ENCODE peak calls at places on chromosomes 16 and 17, in eight cellular contexts. One of them, this sample, is unnamed. For H3K9me3, the result is how much of the 10 kb centered on the place peaks cover.

GRCh38 chr16:55056585-55057520 is 126.2 kb downstream of the IRX5 start:
- DNase-seq in neuronal stem cell: peak
- DNase-seq in upper lobe of right lung: peak
- DNase-seq in psoas muscle: no peak
- DNase-seq in MG63: peak
- DNase-seq in OCI-LY7: no peak
- DNase-seq in uterus: no peak
- DNase-seq in transverse colon: no peak
- DNase-seq in this sample: no peak

GRCh38 chr17:77795685-77796084 is 162.8 kb upstream of the TNRC6C start:
- DNase-seq in neuronal stem cell: no peak
- DNase-seq in upper lobe of right lung: no peak
- DNase-seq in psoas muscle: no peak
- DNase-seq in MG63: no peak
- DNase-seq in OCI-LY7: no peak
- DNase-seq in uterus: no peak
- DNase-seq in transverse colon: no peak
- DNase-seq in this sample: no peak

GRCh38 chr17:39223907-39224777 is 1.6 kb downstream of the STAC2 start:
- DNase-seq in neuronal stem cell: no peak
- DNase-seq in upper lobe of right lung: no peak
- DNase-seq in psoas muscle: no peak
- DNase-seq in MG63: no peak
- DNase-seq in OCI-LY7: no peak
- DNase-seq in uterus: no peak
- DNase-seq in transverse colon: no peak
- DNase-seq in this sample: no peak

GRCh38 chr17:19244357-19244756 is 7.2 kb downstream of the EPN2 start:
- DNase-seq in neuronal stem cell: no peak
- DNase-seq in upper lobe of right lung: no peak
- DNase-seq in psoas muscle: no peak
- DNase-seq in MG63: no peak
- DNase-seq in OCI-LY7: no peak
- DNase-seq in uterus: no peak
- DNase-seq in transverse colon: no peak
- DNase-seq in this sample: no peak

GRCh38 chr16:49594706-49595534 is 221.3 kb downstream of the C16orf78 start:
- DNase-seq in neuronal stem cell: no peak
- DNase-seq in upper lobe of right lung: no peak
- DNase-seq in psoas muscle: no peak
- DNase-seq in MG63: no peak
- DNase-seq in OCI-LY7: no peak
- DNase-seq in uterus: peak
- DNase-seq in transverse colon: no peak
- DNase-seq in this sample: no peak

GRCh38 chr16:84842516-84843148 is 22.8 kb downstream of the CRISPLD2 start:
- DNase-seq in neuronal stem cell: no peak
- DNase-seq in upper lobe of right lung: no peak
- DNase-seq in psoas muscle: peak
- DNase-seq in MG63: no peak
- DNase-seq in OCI-LY7: no peak
- DNase-seq in uterus: no peak
- DNase-seq in transverse colon: no peak
- DNase-seq in this sample: no peak

GRCh38 chr17:36824678-36825091 is 112.6 kb upstream of the LHX1 start:
- DNase-seq in neuronal stem cell: no peak
- DNase-seq in upper lobe of right lung: no peak
- DNase-seq in psoas muscle: no peak
- DNase-seq in MG63: no peak
- DNase-seq in OCI-LY7: no peak
- DNase-seq in uterus: no peak
- DNase-seq in transverse colon: no peak
- DNase-seq in this sample: no peak

GRCh38 chr17:76534831-76535732 is 2.4 kb downstream of the CYGB start:
- DNase-seq in neuronal stem cell: no peak
- DNase-seq in upper lobe of right lung: peak
- DNase-seq in psoas muscle: no peak
- DNase-seq in MG63: no peak
- DNase-seq in OCI-LY7: no peak
- DNase-seq in uterus: no peak
- DNase-seq in transverse colon: no peak
- DNase-seq in this sample: no peak

GRCh38 chr17:77929871-77930436 is 28.5 kb upstream of the TNRC6C start:
- DNase-seq in neuronal stem cell: no peak
- DNase-seq in upper lobe of right lung: no peak
- DNase-seq in psoas muscle: no peak
- DNase-seq in MG63: no peak
- DNase-seq in OCI-LY7: no peak
- DNase-seq in uterus: no peak
- DNase-seq in transverse colon: no peak
- DNase-seq in this sample: no peak

GRCh38 chr17:3678821-3679175 is 10.2 kb downstream of the EMC6 start:
- DNase-seq in neuronal stem cell: no peak
- DNase-seq in upper lobe of right lung: no peak
- DNase-seq in psoas muscle: peak
- DNase-seq in MG63: no peak
- DNase-seq in OCI-LY7: no peak
- DNase-seq in uterus: no peak
- DNase-seq in transverse colon: no peak
- DNase-seq in this sample: no peak

GRCh38 chr17:22233382-22233781 is 541.1 kb downstream of the KCNJ18 start:
- DNase-seq in neuronal stem cell: no peak
- DNase-seq in upper lobe of right lung: no peak
- DNase-seq in psoas muscle: no peak
- DNase-seq in MG63: no peak
- DNase-seq in OCI-LY7: peak
- DNase-seq in uterus: no peak
- DNase-seq in transverse colon: no peak
- DNase-seq in this sample: no peak
- H3K9me3 ChIP-seq in neuronal stem cell: under half
- H3K9me3 ChIP-seq in upper lobe of right lung: under half
- H3K9me3 ChIP-seq in psoas muscle: under half
- H3K9me3 ChIP-seq in MG63: under half
- H3K9me3 ChIP-seq in OCI-LY7: half or more
- H3K9me3 ChIP-seq in uterus: under half
- H3K9me3 ChIP-seq in transverse colon: under half
- H3K9me3 ChIP-seq in this sample: under half

GRCh38 chr17:26807024-26807423 is 486.9 kb upstream of the WSB1 start:
- DNase-seq in neuronal stem cell: no peak
- DNase-seq in upper lobe of right lung: no peak
- DNase-seq in psoas muscle: no peak
- DNase-seq in MG63: no peak
- DNase-seq in OCI-LY7: no peak
- DNase-seq in uterus: no peak
- DNase-seq in transverse colon: no peak
- DNase-seq in this sample: no peak

DNA sequence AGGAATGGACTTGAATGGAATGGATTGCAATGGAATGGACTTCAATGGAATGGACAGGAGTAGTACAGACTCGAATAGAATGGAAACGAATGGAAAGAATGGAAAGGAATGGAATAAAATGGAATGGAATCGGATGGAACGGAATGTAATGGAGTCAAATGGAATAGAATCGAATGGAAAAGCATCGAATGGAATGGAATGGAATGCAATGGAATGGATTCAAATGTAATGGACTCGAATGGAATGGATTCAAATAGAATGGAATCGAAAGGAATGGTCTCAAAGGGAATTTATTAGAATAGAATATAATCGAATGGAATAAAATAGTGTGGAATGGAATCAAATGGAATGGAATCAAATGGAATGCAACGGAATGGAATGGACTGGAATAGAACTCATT is 484.9 kb upstream of the WSB1 start:
- DNase-seq in neuronal stem cell: peak
- DNase-seq in upper lobe of right lung: no peak
- DNase-seq in psoas muscle: no peak
- DNase-seq in MG63: no peak
- DNase-seq in OCI-LY7: no peak
- DNase-seq in uterus: no peak
- DNase-seq in transverse colon: no peak
- DNase-seq in this sample: no peak
- H3K9me3 ChIP-seq in neuronal stem cell: under half
- H3K9me3 ChIP-seq in upper lobe of right lung: under half
- H3K9me3 ChIP-seq in psoas muscle: under half
- H3K9me3 ChIP-seq in MG63: under half
- H3K9me3 ChIP-seq in OCI-LY7: half or more
- H3K9me3 ChIP-seq in uterus: under half
- H3K9me3 ChIP-seq in transverse colon: under half
- H3K9me3 ChIP-seq in this sample: under half

GRCh38 chr17:62163847-62164246 is 98.8 kb upstream of the MED13 start:
- DNase-seq in neuronal stem cell: no peak
- DNase-seq in upper lobe of right lung: no peak
- DNase-seq in psoas muscle: no peak
- DNase-seq in MG63: no peak
- DNase-seq in OCI-LY7: no peak
- DNase-seq in uterus: no peak
- DNase-seq in transverse colon: peak
- DNase-seq in this sample: no peak

GRCh38 chr17:62162898-62163297 is 97.8 kb upstream of the MED13 start:
- DNase-seq in neuronal stem cell: no peak
- DNase-seq in upper lobe of right lung: no peak
- DNase-seq in psoas muscle: no peak
- DNase-seq in MG63: no peak
- DNase-seq in OCI-LY7: no peak
- DNase-seq in uterus: no peak
- DNase-seq in transverse colon: no peak
- DNase-seq in this sample: no peak

GRCh38 chr17:62165378-62165722 is 100.3 kb upstream of the MED13 start:
- DNase-seq in neuronal stem cell: no peak
- DNase-seq in upper lobe of right lung: no peak
- DNase-seq in psoas muscle: no peak
- DNase-seq in MG63: no peak
- DNase-seq in OCI-LY7: no peak
- DNase-seq in uterus: no peak
- DNase-seq in transverse colon: peak
- DNase-seq in this sample: no peak

GRCh38 chr17:62161405-62162148 is 96.5 kb upstream of the MED13 start:
- DNase-seq in neuronal stem cell: no peak
- DNase-seq in upper lobe of right lung: no peak
- DNase-seq in psoas muscle: no peak
- DNase-seq in MG63: no peak
- DNase-seq in OCI-LY7: no peak
- DNase-seq in uterus: no peak
- DNase-seq in transverse colon: no peak
- DNase-seq in this sample: no peak

DNA sequence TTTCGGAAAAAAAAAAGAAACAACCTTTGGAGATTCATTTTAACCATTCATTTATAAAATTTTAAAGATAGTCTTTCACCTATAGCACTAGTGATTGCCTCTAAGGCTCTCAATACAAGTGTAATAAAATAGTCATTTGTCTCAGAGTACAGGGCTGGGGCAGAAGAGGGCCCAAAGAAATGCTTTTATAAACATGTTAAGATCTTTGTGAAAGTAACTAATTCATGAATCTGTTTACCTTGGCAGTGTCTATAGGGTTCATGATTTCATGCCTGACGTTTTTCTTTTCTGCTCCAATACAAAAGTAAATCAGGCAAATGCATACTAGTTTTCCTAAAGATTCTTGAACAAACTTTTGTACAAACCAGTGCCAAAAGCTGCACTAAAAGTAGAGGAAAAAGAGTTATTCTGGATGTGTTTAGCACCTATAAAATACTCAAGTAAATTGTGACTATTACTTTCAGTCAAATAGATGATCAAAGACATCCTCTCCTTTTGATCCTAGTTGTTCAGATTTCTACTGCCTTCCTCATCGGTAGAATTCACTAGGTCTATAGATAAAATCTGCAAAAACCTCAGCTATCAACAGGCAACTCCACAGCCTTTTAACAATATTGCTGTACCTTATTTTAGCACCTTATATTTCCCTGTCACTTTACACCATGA is 99.8 kb upstream of the MED13 start:
- DNase-seq in neuronal stem cell: no peak
- DNase-seq in upper lobe of right lung: no peak
- DNase-seq in psoas muscle: no peak
- DNase-seq in MG63: no peak
- DNase-seq in OCI-LY7: no peak
- DNase-seq in uterus: no peak
- DNase-seq in transverse colon: no peak
- DNase-seq in this sample: no peak
- H3K9me3 ChIP-seq in neuronal stem cell: under half
- H3K9me3 ChIP-seq in upper lobe of right lung: under half
- H3K9me3 ChIP-seq in psoas muscle: under half
- H3K9me3 ChIP-seq in MG63: under half
- H3K9me3 ChIP-seq in OCI-LY7: under half
- H3K9me3 ChIP-seq in uterus: under half
- H3K9me3 ChIP-seq in transverse colon: under half
- H3K9me3 ChIP-seq in this sample: under half

DNA sequence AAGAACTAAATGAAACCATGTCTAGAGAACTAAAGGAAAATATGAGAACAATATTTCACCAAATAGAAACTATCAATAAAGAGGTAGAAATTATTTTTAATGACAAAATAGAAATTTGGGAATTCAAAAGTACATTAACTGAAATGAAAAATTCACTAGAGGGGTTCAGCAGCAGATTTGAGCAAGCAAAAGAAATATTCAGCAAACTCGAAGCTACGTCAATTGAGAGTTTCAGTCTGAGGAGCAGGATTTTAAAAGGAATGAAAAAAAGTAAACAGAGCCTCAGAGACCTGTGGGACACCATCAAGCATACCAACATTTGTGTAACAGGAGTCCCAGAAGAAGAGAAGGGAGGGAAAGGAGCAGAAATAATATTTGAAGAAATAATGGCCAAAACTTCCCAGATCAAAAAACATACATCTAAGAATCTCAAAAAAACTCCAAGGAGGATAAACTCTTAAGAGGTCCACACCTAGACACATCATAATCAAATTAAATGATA is 38.3 kb downstream of the ZFP90 start:
- DNase-seq in neuronal stem cell: no peak
- DNase-seq in upper lobe of right lung: no peak
- DNase-seq in psoas muscle: no peak
- DNase-seq in MG63: no peak
- DNase-seq in OCI-LY7: no peak
- DNase-seq in uterus: no peak
- DNase-seq in transverse colon: no peak
- DNase-seq in this sample: no peak
- H3K9me3 ChIP-seq in neuronal stem cell: under half
- H3K9me3 ChIP-seq in upper lobe of right lung: half or more
- H3K9me3 ChIP-seq in psoas muscle: half or more
- H3K9me3 ChIP-seq in MG63: under half
- H3K9me3 ChIP-seq in OCI-LY7: under half
- H3K9me3 ChIP-seq in uterus: under half
- H3K9me3 ChIP-seq in transverse colon: under half
- H3K9me3 ChIP-seq in this sample: under half

GRCh38 chr16:11405331-11406176 is 60.3 kb downstream of the RMI2 start:
- DNase-seq in neuronal stem cell: no peak
- DNase-seq in upper lobe of right lung: no peak
- DNase-seq in psoas muscle: no peak
- DNase-seq in MG63: peak
- DNase-seq in OCI-LY7: peak
- DNase-seq in uterus: no peak
- DNase-seq in transverse colon: peak
- DNase-seq in this sample: peak
- H3K9me3 ChIP-seq in neuronal stem cell: under half
- H3K9me3 ChIP-seq in upper lobe of right lung: under half
- H3K9me3 ChIP-seq in psoas muscle: under half
- H3K9me3 ChIP-seq in MG63: under half
- H3K9me3 ChIP-seq in OCI-LY7: under half
- H3K9me3 ChIP-seq in uterus: under half
- H3K9me3 ChIP-seq in transverse colon: under half
- H3K9me3 ChIP-seq in this sample: under half

GRCh38 chr16:75148311-75149195 is at the start of gene ZFP1:
- DNase-seq in neuronal stem cell: peak
- DNase-seq in upper lobe of right lung: peak
- DNase-seq in psoas muscle: peak
- DNase-seq in MG63: peak
- DNase-seq in OCI-LY7: peak
- DNase-seq in uterus: peak
- DNase-seq in transverse colon: peak
- DNase-seq in this sample: peak
- H3K9me3 ChIP-seq in neuronal stem cell: under half
- H3K9me3 ChIP-seq in upper lobe of right lung: under half
- H3K9me3 ChIP-seq in psoas muscle: under half
- H3K9me3 ChIP-seq in MG63: under half
- H3K9me3 ChIP-seq in OCI-LY7: under half
- H3K9me3 ChIP-seq in uterus: under half
- H3K9me3 ChIP-seq in transverse colon: under half
- H3K9me3 ChIP-seq in this sample: under half